ENCODE peak calls at places on chromosomes 2 and 18, in nine cellular contexts. A, O, B, K, U, F, S, E and L are unnamed samples.

GRCh38 chr2:152434395-152435182 is 99.6 kb downstream of the FMNL2 start:
- DNase-seq in A (no peak), O (no peak), B (no peak), K (no peak), U (no peak), F (no peak), S (no peak), E (no peak), L (no peak)

GRCh38 chr18:76442413-76443171 is 52.5 kb downstream of the ZNF516 start:
- DNase-seq in A (peak), O (no peak), B (no peak), K (no peak), U (no peak), F (no peak), S (no peak), E (no peak), L (no peak)

GRCh38 chr2:6937157-6937556 is 19.9 kb downstream of the RNF144A start:
- DNase-seq in A (no peak), O (no peak), B (no peak), K (no peak), U (no peak), F (peak), S (no peak), E (no peak), L (no peak)

GRCh38 chr18:45739848-45740247 is 15.9 kb downstream of the SLC14A1 start:
- DNase-seq in A (no peak), O (no peak), B (no peak), K (no peak), U (no peak), F (no peak), S (no peak), E (no peak), L (no peak)

GRCh38 chr18:8507361-8507760 is 101.9 kb upstream of the RAB12 start:
- DNase-seq in A (peak), O (peak), B (peak), K (peak), U (no peak), F (no peak), S (no peak), E (no peak), L (no peak)

GRCh38 chr18:11391636-11392035 is 217.8 kb upstream of the SLC35G4 start:
- DNase-seq in A (no peak), O (no peak), B (no peak), K (no peak), U (no peak), F (no peak), S (peak), E (no peak), L (no peak)

GRCh38 chr18:7812431-7813063 is 245.4 kb downstream of the PTPRM start:
- DNase-seq in A (no peak), O (peak), B (peak), K (peak), U (no peak), F (no peak), S (peak), E (no peak), L (peak)

GRCh38 chr2:105301646-105302045 is 27.9 kb downstream of the TGFBRAP1 start:
- DNase-seq in A (no peak), O (no peak), B (no peak), K (no peak), U (no peak), F (no peak), S (no peak), E (no peak), L (no peak)

GRCh38 chr2:45898819-45899218 is 247.3 kb downstream of the PRKCE start:
- DNase-seq in A (no peak), O (no peak), B (peak), K (peak), U (no peak), F (peak), S (no peak), E (no peak), L (no peak)

GRCh38 chr2:129744141-129744540 is 235.3 kb upstream of the RAB6C start:
- DNase-seq in A (no peak), O (no peak), B (no peak), K (no peak), U (no peak), F (no peak), S (no peak), E (no peak), L (no peak)

GRCh38 chr2:12883911-12884310 is 167.2 kb downstream of the TRIB2 start:
- DNase-seq in A (no peak), O (peak), B (peak), K (peak), U (no peak), F (no peak), S (no peak), E (no peak), L (no peak)

GRCh38 chr2:12882393-12882792 is 165.7 kb downstream of the TRIB2 start:
- DNase-seq in A (no peak), O (no peak), B (no peak), K (no peak), U (no peak), F (no peak), S (no peak), E (no peak), L (no peak)

GRCh38 chr2:12884713-12885282 is 168.1 kb downstream of the TRIB2 start:
- DNase-seq in A (no peak), O (peak), B (peak), K (peak), U (no peak), F (peak), S (peak), E (no peak), L (peak)

GRCh38 chr2:12881952-12882351 is 165.2 kb downstream of the TRIB2 start:
- DNase-seq in A (no peak), O (no peak), B (no peak), K (no peak), U (no peak), F (no peak), S (no peak), E (no peak), L (no peak)

GRCh38 chr2:12879649-12880048 is 162.9 kb downstream of the TRIB2 start:
- DNase-seq in A (no peak), O (no peak), B (no peak), K (no peak), U (no peak), F (no peak), S (no peak), E (no peak), L (no peak)
- H3K4me3 ChIP-seq in A (no peak), O (no peak), B (no peak), K (no peak), U (no peak), F (no peak), S (no peak), E (no peak), L (no peak)

GRCh38 chr18:21474621-21475020 is 125.9 kb downstream of the ESCO1 start:
- DNase-seq in A (no peak), O (no peak), B (no peak), K (no peak), U (no peak), F (no peak), S (no peak), E (no peak), L (no peak)
- H3K4me3 ChIP-seq in A (no peak), O (no peak), B (no peak), K (no peak), U (no peak), F (no peak), S (no peak), E (no peak), L (no peak)

DNA sequence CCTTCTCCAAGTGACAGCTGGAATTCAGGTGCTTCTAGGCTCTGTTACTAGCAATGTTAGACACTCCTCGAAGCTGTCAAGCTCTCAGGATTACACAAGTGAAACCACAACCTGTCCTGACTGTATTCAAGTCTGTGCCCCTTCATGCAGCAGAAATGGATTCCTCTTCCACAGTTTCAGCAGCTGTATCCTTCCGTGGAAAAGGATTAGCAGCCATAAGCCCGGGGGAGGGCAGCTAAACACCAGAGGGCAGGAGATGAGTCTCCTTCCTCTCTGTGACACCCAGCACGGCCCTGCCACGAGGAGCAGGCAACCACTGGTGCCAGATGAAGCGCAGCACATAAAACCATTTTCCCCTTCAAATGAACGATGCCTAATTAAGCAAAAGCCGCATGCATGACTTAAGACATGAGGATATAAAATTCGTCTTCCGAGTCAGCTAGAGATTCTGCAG is 1.2 kb downstream of the ST3GAL5 start:
- DNase-seq in A (no peak), O (no peak), B (peak), K (peak), U (peak), F (peak), S (peak), E (peak), L (no peak)
- H3K4me3 ChIP-seq in A (peak), O (peak), B (peak), K (peak), U (peak), F (peak), S (peak), E (peak), L (peak)

GRCh38 chr2:241063093-241063551 is 39.0 kb downstream of the MTERF4 start:
- DNase-seq in A (peak), O (no peak), B (no peak), K (no peak), U (no peak), F (peak), S (no peak), E (no peak), L (no peak)

GRCh38 chr2:241063587-241063986 is 38.5 kb downstream of the MTERF4 start:
- DNase-seq in A (no peak), O (no peak), B (no peak), K (no peak), U (no peak), F (peak), S (no peak), E (no peak), L (no peak)

GRCh38 chr2:241064802-241065354 is 37.2 kb downstream of the MTERF4 start:
- DNase-seq in A (no peak), O (no peak), B (no peak), K (no peak), U (no peak), F (peak), S (no peak), E (no peak), L (no peak)

GRCh38 chr2:241065355-241065803 is 36.7 kb downstream of the MTERF4 start:
- DNase-seq in A (no peak), O (no peak), B (no peak), K (no peak), U (no peak), F (no peak), S (no peak), E (no peak), L (no peak)

GRCh38 chr2:241064008-241064801 is 37.9 kb downstream of the MTERF4 start:
- DNase-seq in A (no peak), O (no peak), B (no peak), K (no peak), U (no peak), F (peak), S (no peak), E (peak), L (no peak)
- H3K4me3 ChIP-seq in A (no peak), O (no peak), B (no peak), K (no peak), U (no peak), F (peak), S (no peak), E (no peak), L (no peak)

GRCh38 chr2:231395188-231396057 is at the start of gene B3GNT7:
- DNase-seq in A (no peak), O (no peak), B (no peak), K (no peak), U (no peak), F (peak), S (no peak), E (no peak), L (no peak)

GRCh38 chr2:231392431-231393148 is 2.9 kb upstream of the B3GNT7 start:
- DNase-seq in A (no peak), O (no peak), B (no peak), K (no peak), U (peak), F (no peak), S (no peak), E (no peak), L (no peak)

GRCh38 chr2:231394201-231395141 is 1.0 kb upstream of the B3GNT7 start:
- DNase-seq in A (no peak), O (no peak), B (no peak), K (no peak), U (no peak), F (peak), S (no peak), E (no peak), L (no peak)

GRCh38 chr2:231391981-231392380 is 3.5 kb upstream of the B3GNT7 start:
- DNase-seq in A (no peak), O (no peak), B (no peak), K (no peak), U (peak), F (no peak), S (no peak), E (no peak), L (no peak)

DNA sequence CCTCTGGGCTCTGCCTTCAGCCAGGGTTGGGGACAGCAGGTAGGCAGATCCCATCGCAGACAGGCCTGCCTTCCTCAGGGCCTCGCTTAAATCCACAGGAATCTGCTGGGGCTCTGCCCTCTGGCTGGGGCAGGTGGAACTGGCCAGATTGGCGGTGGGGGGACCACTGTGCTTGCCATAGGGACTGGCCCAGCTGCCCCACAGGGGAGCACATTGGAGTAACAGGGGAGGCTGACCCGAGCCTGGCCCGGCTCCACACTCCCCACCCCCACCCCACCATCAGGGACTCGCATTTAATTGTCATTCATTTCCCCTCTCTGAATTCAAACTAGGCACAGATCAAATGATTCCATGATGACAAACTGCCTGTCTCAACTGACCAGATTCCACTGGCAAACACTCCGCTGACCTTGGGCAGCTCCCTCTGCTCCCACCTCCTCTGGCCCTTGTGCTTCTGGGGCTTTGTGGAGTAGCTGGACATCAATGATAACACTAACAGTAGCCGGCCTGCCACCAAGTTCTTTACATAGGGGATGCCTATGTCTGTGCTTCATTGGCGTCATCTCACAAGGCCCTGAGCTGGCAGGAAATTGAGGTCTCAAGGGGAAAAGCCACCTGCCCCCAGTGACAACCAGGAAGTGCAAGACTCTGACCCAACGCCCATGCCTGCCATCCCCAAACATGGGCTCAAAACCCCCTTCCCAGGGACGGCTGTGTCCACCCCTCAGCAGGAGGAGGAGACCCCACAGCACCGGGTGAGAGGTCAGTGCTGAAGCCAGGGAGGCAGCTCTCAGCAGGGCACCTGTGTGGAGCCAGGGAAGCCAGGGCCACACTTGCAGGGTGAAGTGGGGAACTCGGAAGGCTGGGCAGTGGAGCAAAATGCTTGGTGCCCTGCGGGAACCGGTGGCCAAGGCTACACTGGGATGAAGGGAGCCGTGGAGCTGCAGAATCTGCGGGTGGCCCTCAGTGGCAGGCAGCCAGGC is 2.1 kb upstream of the B3GNT7 start:
- DNase-seq in A (no peak), O (no peak), B (no peak), K (no peak), U (peak), F (no peak), S (no peak), E (no peak), L (no peak)
- H3K4me3 ChIP-seq in A (no peak), O (no peak), B (no peak), K (no peak), U (no peak), F (no peak), S (no peak), E (no peak), L (no peak)

DNA sequence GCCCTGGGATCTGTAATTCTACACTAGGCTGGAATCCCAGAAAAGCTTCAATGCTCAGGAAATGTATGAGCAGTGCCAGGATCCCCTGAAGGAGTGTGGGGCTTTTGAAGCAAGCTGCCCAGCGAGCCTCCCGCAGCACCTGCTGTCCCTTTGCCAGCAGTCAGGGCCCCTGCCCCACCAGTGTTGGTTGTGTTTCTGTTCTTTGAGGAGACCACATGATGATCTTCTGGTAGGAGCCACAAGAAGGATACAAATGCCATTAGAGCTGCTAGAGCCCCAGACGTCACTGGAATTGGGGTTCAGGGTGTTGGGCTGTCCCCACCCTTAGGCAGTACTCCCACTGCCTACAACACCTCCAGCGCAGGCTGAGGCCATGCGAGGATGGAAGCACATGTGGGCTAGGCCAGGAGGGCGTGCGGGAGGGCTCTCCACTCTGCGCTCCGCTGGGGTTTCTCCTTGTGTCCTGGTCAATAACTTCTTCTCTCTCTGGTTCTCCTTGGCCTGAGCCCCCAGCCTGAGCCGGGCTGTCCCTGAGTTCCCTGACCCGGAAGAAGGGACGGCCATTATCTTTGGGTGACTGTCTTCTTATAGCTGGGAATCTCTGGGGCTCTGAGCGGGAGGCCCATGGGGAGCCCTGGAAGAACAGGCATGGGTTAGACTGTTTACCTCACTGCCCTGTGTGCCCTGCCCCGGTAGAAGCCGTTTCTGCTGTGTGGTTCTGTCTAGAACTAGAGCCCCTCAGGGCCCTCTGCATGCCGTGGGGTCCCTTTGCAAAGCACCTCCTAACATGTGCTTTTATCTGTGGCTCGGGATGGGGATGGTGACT is 73.9 kb downstream of the LRRFIP1 start:
- DNase-seq in A (peak), O (no peak), B (no peak), K (no peak), U (no peak), F (no peak), S (no peak), E (peak), L (no peak)
- H3K4me3 ChIP-seq in A (peak), O (no peak), B (no peak), K (no peak), U (no peak), F (no peak), S (no peak), E (peak), L (no peak)

DNA sequence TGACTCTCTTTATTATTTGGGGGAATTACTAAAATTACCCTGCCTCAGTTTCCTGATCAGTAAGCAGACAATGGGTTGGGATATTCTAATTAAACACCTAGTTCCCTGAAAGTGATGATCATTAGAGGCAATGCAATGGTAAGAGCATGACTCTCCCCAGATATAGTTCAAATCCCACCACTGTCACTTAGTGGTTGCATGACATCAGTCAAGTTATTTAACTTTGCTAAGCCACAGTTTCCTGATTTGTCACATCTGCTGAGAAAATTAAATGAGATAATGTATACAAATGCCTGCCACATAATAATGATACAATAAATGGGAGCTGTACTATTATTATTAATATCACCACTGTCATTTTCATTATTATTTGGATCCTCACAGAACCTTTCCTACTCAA is 29.9 kb downstream of the ZEB2 start:
- DNase-seq in A (no peak), O (no peak), B (no peak), K (no peak), U (no peak), F (no peak), S (no peak), E (no peak), L (no peak)
- H3K4me3 ChIP-seq in A (no peak), O (no peak), B (no peak), K (no peak), U (no peak), F (no peak), S (no peak), E (no peak), L (no peak)

GRCh38 chr2:158753561-158754302 is 41.4 kb upstream of the DAPL1 start:
- DNase-seq in A (no peak), O (peak), B (peak), K (peak), U (no peak), F (peak), S (peak), E (peak), L (peak)
- H3K4me3 ChIP-seq in A (peak), O (peak), B (peak), K (peak), U (peak), F (no peak), S (peak), E (no peak), L (no peak)

GRCh38 chr2:38073211-38074005 is 2.5 kb downstream of the CYP1B1 start:
- DNase-seq in A (no peak), O (no peak), B (peak), K (peak), U (peak), F (no peak), S (peak), E (no peak), L (no peak)
- H3K4me3 ChIP-seq in A (peak), O (peak), B (peak), K (peak), U (peak), F (no peak), S (peak), E (no peak), L (no peak)

DNA sequence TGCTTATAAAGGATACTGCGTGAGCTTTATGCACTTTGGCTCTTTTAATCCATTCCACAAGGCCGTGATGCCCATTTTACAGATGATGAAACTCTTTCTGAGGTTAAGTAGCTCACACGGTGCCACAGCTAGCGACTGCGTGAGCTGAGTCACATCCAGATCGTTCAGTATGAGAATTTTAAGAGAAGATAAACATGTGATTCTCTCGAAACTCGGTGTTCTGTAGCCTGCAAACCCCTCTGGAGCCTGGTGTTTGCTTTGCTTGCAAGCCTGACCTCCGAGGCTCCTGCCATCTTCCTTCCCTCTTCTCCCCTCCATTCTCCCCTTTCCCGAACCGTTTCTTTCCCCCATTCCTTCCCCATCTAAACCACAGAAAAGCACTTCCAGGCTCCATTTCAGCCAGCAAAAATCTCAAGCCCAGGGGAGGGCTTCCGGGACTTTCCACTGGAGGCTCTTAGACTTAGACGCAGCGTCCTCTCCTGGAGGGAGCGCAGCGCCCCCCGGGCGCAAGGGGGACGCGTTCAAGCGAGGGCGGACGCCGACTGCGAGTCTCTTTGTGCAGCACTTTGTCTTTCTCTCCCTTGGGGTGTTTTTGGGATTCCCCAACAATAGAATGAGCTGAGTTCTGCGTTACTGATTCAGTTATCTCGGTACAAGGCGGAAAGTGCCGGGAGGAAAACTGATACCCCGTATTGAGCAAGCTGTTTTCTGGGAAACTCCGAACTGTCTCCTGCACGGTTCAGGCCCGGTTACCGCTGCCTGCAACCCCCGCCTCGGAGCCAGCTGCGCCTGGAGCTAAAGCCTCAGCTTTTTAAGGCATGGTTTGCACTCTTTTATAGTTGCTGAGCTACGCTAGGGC is 38.0 kb downstream of the CYP1B1 start:
- DNase-seq in A (no peak), O (peak), B (peak), K (peak), U (no peak), F (no peak), S (peak), E (no peak), L (no peak)
- H3K4me3 ChIP-seq in A (peak), O (peak), B (peak), K (peak), U (peak), F (no peak), S (peak), E (no peak), L (peak)